ENCODE peak calls at places on chromosome 21, in six cellular contexts. R is GM12891, W is heart left ventricle, T is body of pancreas, E is testis, I is A549. Z is an unnamed sample.

GRCh38 chr21:31945576-31945975 is 72.8 kb downstream of the HUNK start:
- DNase-seq in R (no peak), T (no peak), I (no peak), E (no peak), W (no peak), Z (no peak)

GRCh38 chr21:40846566-40847411 is at the start of gene DSCAM:
- DNase-seq in T (no peak), R (no peak), W (no peak), E (peak), I (no peak), Z (no peak)

GRCh38 chr21:39182484-39183271 is 573 bp downstream of the PSMG1 start:
- DNase-seq in W (no peak), T (no peak), R (no peak), E (peak), I (no peak), Z (no peak)

GRCh38 chr21:41879190-41879998 is at the start of gene PRDM15:
- DNase-seq in T (peak), I (peak), R (peak), E (peak), W (peak), Z (peak)

GRCh38 chr21:36134820-36135390 is at the start of gene CBR3:
- DNase-seq in R (no peak), W (peak), I (peak), E (peak), T (peak), Z (peak)

GRCh38 chr21:41712201-41712600 is 54.7 kb downstream of the RIPK4 start:
- DNase-seq in E (no peak), I (no peak), R (no peak), T (no peak), W (no peak), Z (no peak)

GRCh38 chr21:17679002-17679600 is 66.4 kb upstream of the BTG3 start:
- DNase-seq in R (peak), W (no peak), T (no peak), E (no peak), I (peak), Z (no peak)

GRCh38 chr21:31130821-31131220 is 92.5 kb upstream of the KRTAP19-8 start:
- DNase-seq in W (no peak), R (no peak), E (no peak), I (no peak), T (no peak), Z (no peak)

GRCh38 chr21:25313891-25314646 is 293.2 kb downstream of the MRPL39 start:
- DNase-seq in W (no peak), T (no peak), R (no peak), E (no peak), I (no peak), Z (no peak)

GRCh38 chr21:31556662-31557061 is 102.8 kb upstream of the SOD1 start:
- DNase-seq in R (no peak), T (no peak), E (no peak), I (no peak), W (no peak), Z (no peak)

GRCh38 chr21:41612674-41613250 is 104.8 kb upstream of the TMPRSS2 start:
- DNase-seq in W (peak), E (peak), T (peak), I (peak), R (no peak), Z (peak)

GRCh38 chr21:42561742-42562141 is 48.1 kb downstream of the SLC37A1 start:
- DNase-seq in R (peak), E (no peak), I (no peak), T (peak), W (no peak), Z (no peak)

GRCh38 chr21:31157756-31158155 is 119.5 kb upstream of the KRTAP19-8 start:
- DNase-seq in T (no peak), E (no peak), I (no peak), R (no peak), W (no peak), Z (no peak)

GRCh38 chr21:39885119-39885848 is 18.0 kb downstream of the PCP4 start:
- DNase-seq in I (no peak), W (peak), E (peak), T (peak), R (no peak), Z (peak)

GRCh38 chr21:38989745-38990423 is 184.2 kb downstream of the ETS2 start:
- DNase-seq in R (no peak), I (no peak), T (peak), E (no peak), W (peak), Z (peak)

GRCh38 chr21:32570456-32570855 is 14.9 kb downstream of the TCP10L start:
- DNase-seq in T (no peak), I (no peak), W (no peak), E (no peak), R (no peak), Z (no peak)

GRCh38 chr21:38380391-38381137 is 117.7 kb downstream of the ERG start:
- DNase-seq in I (peak), R (no peak), T (no peak), E (no peak), W (no peak), Z (no peak)

GRCh38 chr21:41834252-41834925 is 44.8 kb downstream of the PRDM15 start:
- DNase-seq in E (no peak), W (no peak), T (no peak), R (no peak), I (no peak), Z (no peak)

GRCh38 chr21:32174819-32175218 is 104.0 kb downstream of the MIS18A start:
- DNase-seq in R (no peak), I (no peak), E (no peak), W (no peak), T (no peak), Z (no peak)

GRCh38 chr21:42321845-42322244 is 6.6 kb upstream of the TFF3 start:
- DNase-seq in I (no peak), T (no peak), E (no peak), W (no peak), R (no peak), Z (no peak)

GRCh38 chr21:37006521-37007291 is at the start of gene RIPPLY3:
- DNase-seq in W (no peak), E (no peak), R (peak), I (no peak), T (no peak), Z (no peak)

DNA sequence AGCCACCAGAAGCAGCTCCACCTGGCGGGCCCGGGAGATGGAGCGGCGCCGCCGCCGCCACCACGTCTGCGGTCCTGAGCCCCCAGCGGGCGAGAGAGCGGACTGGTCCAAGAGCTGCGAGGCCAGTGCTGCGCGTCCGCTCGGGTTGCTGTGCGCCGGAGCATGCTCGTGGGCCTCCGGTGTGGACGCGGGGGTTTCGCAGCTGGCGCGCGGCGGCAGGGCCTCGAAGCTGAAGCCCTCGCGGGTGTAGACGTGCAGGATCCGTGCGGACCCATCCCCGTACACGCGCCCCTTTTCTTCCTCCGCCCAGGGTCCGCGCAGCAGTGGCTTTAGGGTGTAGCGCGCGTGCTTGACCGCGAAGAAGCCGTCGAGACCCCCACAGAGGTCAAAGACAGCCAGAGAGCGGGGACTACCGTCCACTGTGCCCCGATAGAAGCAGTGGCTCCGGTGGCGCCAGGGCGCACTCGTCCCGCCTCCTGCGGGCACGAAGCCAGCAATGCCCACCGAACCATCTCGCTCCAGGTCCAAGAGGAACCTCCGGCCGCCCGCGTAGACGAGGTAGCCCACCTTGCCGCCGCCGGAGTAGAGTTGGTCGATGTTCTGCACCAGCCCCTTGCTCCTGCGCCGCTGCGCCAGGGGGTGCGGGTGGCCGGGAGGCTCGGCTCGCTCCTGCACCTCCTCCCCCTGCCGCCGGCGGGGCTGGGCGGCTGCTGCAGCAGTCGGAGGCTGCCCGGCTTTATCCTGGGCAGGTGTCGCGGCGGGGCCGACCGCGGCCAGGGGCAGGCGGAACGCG is 1.1 kb downstream of the ADAMTS5 start:
- DNase-seq in E (peak), R (peak), W (peak), I (no peak), T (peak), Z (peak)
- TF ChIP-seq POLR2A in E (no peak), R (no peak), W (no peak), I (no peak), T (no peak), Z (peak)

DNA sequence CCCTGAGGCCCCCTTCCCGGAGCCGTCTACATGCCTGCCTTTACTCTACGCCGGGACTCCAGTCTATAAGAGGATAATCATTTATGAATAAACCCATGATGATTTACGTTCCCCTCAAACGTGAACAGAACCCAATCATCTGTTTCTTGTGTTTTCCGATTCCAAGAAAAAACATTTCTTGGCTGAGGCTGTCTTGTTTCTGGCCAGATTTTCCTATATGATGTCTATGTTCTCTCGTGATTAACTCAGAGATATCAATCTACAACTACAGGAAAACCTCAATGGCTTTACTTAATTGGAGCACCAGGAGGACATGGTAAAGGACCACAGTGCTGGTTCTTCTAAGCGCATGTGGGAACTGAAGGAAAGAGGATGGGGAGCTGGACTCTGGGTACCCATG is 22.3 kb downstream of the RCAN1 start:
- DNase-seq in R (no peak), E (no peak), T (no peak), W (no peak), I (no peak), Z (no peak)
- TF ChIP-seq POLR2A in R (no peak), E (no peak), T (no peak), W (no peak), I (no peak), Z (no peak)

DNA sequence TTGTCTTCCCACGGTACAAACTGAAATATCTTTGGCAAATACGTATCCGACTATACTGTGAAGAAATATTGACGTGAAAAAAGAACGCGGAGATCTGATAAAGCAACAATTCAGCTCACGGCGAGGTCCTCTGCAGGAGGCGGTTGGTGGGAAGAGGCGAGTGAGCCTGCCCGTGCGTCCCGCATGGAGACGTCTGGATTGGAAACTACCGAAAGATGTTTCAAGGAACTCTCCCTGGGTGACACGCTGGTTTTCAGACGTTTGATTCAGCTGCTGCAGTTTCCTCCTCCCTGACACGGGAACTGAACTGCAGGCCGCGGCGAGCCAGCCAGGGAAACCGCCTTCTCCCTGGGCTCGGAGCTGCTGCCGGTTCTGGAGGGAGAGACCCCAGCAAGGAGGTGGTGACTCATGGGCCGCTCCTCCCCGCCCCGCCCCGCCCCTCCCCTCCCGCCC is 390 bp upstream of the COL6A1 start:
- DNase-seq in E (peak), R (peak), T (peak), I (peak), W (peak), Z (peak)
- TF ChIP-seq POLR2A in E (peak), R (no peak), T (peak), I (peak), W (peak), Z (peak)

GRCh38 chr21:15976807-15977206 is 247.0 kb downstream of the USP25 start:
- DNase-seq in I (no peak), T (no peak), R (no peak), E (no peak), W (no peak), Z (no peak)
- TF ChIP-seq POLR2A in I (no peak), T (no peak), R (no peak), E (no peak), W (no peak), Z (no peak)

GRCh38 chr21:34884346-34884929 is 164.7 kb downstream of the RUNX1 start:
- DNase-seq in E (no peak), R (no peak), W (no peak), I (no peak), T (no peak), Z (no peak)

GRCh38 chr21:34885125-34885524 is 164.0 kb downstream of the RUNX1 start:
- DNase-seq in R (no peak), I (no peak), W (no peak), E (no peak), T (no peak), Z (no peak)

GRCh38 chr21:34882719-34883131 is 166.4 kb downstream of the RUNX1 start:
- DNase-seq in I (no peak), R (no peak), T (no peak), E (no peak), W (no peak), Z (no peak)

GRCh38 chr21:34881894-34882371 is 167.2 kb downstream of the RUNX1 start:
- DNase-seq in W (no peak), R (no peak), T (no peak), I (no peak), E (no peak), Z (no peak)

DNA sequence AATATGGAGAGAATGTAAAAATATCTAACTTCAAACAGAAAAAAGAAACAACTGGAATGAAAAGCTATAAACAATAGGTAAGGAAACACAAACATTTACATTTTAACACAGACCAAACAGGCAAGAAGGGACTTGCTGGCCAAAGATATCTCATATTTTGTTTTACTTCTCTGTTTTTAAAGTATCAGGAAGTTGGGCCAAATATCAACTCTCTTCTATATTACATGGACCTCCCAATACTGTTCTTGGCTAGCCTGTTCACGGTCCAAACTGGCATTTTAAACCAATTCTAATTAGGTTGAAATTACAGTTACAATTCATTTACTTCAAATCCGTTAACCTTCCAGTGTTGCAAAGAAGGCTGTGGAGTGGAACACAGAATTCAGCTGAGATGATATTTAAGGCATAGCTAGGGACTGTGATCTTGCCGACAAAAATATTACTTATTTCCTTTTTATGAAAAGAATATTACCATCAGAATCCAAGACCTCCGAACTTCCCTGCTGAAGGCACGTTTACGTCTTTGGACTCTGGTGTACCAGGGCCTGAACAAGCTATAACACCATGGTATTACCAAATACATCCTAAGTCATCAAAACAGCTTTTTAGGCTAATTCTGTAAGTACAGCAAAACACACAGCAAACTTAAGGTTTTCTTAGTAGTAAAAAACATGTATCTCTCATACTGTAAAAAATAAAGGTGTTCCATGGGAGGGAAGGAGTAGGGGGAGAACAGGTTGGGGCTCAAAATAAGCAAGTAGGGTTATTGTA is 165.4 kb downstream of the RUNX1 start:
- DNase-seq in R (no peak), W (no peak), T (no peak), I (no peak), E (no peak), Z (no peak)
- TF ChIP-seq POLR2A in R (no peak), W (no peak), T (no peak), I (no peak), E (no peak), Z (no peak)

GRCh38 chr21:46037338-46038325 is 56.1 kb downstream of the COL6A1 start:
- DNase-seq in I (no peak), T (no peak), R (no peak), W (peak), E (no peak), Z (no peak)

GRCh38 chr21:46039891-46040660 is 57.8 kb upstream of the COL6A2 start:
- DNase-seq in T (no peak), R (no peak), I (no peak), W (no peak), E (no peak), Z (no peak)

GRCh38 chr21:46038341-46038829 is 56.8 kb downstream of the COL6A1 start:
- DNase-seq in R (no peak), I (no peak), W (no peak), T (no peak), E (no peak), Z (no peak)

GRCh38 chr21:46040707-46041106 is 57.2 kb upstream of the COL6A2 start:
- DNase-seq in T (no peak), I (no peak), R (no peak), W (no peak), E (no peak), Z (no peak)

DNA sequence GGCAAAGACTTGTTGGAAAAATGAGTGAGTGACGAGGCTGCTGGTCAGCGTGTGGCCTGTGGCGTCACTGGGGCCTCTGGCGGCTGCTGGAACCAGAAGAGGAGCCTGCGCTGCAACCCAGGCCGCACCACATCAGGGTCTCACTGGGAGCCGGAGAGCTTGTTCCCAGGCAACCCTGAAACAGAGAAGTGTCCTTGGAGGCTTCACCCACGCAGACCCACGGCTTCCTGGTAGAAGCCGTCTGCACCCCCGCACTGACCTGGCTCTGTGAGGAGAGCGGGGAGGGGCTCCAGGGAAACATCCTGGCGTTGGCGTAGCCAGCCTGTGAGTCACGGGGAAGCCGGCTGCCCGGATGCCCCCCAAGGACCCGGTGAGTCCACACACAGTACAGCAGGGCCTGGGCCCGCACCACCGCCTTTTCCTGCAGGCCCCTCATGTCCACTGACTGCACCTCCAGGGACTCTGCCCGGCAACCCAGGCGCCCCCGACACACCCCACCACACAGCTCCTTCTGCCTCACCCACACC is 57.4 kb downstream of the COL6A1 start:
- DNase-seq in R (no peak), I (no peak), T (peak), E (peak), W (peak), Z (peak)
- TF ChIP-seq POLR2A in R (no peak), I (no peak), T (no peak), E (no peak), W (peak), Z (no peak)

DNA sequence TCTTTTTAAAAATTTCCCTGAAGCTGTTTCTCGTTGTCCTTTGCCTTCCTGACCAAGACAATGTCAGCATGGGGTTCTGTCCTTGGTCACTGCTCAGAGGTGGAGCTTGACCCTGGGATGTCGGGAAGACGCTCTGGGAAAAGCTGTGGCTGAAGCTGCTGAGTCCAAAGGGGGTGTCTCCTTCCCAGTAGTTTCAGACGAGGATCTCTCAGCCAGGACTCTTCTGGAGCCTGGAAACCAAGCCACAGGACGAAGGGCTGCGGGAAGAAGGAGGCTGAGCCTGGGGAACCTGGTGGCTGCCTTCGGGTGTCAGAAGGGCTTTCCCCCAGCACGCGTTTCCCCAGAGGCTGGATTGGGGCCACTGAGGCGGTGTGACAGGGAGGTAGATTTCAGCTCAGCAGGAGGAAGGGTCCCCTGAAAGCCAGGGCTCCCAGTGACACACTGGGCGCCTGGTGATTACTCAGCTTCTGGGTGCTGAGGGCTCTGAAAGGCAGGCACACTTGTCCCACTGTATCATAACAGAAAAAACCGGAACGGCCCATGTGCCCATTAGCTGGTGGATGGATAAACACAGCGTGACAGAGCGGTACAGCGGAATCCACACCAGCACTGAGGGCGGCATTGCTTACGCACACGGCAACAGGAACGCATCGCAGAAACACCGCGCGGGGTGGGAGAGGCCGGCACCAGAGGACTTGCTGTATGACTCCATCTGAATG is 5.0 kb upstream of the KRTAP12-1 start:
- DNase-seq in W (peak), T (no peak), R (no peak), I (no peak), E (no peak), Z (no peak)
- TF ChIP-seq POLR2A in W (no peak), T (no peak), R (no peak), I (no peak), E (no peak), Z (no peak)

Z was measured in uterus.